ENCODE peak calls at places on chromosomes 13 and 19, in seven cellular contexts. M, E, X, W, H, N and C are unnamed samples.

GRCh38 chr13:26168835-26169234 is 53.3 kb downstream of the RNF6 start:
- DNase-seq in M (no peak), E (no peak), X (no peak), W (no peak), H (no peak), N (no peak), C (no peak)

GRCh38 chr13:21542563-21542962 is 61.4 kb downstream of the MICU2 start:
- DNase-seq in M (no peak), E (peak; percentile 17), X (no peak), W (no peak), H (no peak), N (no peak), C (no peak)

GRCh38 chr19:33438016-33438671 is 64.6 kb downstream of the CEBPG start:
- DNase-seq in M (no peak), E (peak; percentile 85), X (peak; percentile 10), W (no peak), H (peak; percentile 34), N (no peak), C (no peak)

GRCh38 chr19:5099822-5100221 is 130.9 kb downstream of the KDM4B start:
- DNase-seq in M (no peak), E (no peak), X (no peak), W (no peak), H (no peak), N (no peak), C (no peak)

GRCh38 chr19:3494559-3494958 is 5.9 kb downstream of the DOHH start:
- DNase-seq in M (no peak), E (no peak), X (no peak), W (no peak), H (no peak), N (no peak), C (no peak)

GRCh38 chr13:66803013-66803739 is 427.0 kb downstream of the PCDH9 start:
- DNase-seq in M (no peak), E (no peak), X (no peak), W (no peak), H (no peak), N (no peak), C (no peak)

GRCh38 chr19:18594096-18594823 is 5.7 kb downstream of the REX1BD start:
- DNase-seq in M (peak; percentile 63), E (peak; percentile 83), X (peak; percentile 76), W (peak; percentile 92), H (peak; percentile 91), N (peak; percentile 79), C (peak; percentile 47)

GRCh38 chr13:92745233-92745632 is 481.4 kb upstream of the GPC6 start:
- DNase-seq in M (no peak), E (no peak), X (no peak), W (no peak), H (no peak), N (no peak), C (no peak)

GRCh38 chr19:8020681-8021080 is 15.2 kb upstream of the ELAVL1 start:
- DNase-seq in M (no peak), E (no peak), X (no peak), W (no peak), H (peak; percentile 24), N (no peak), C (no peak)

GRCh38 chr13:49877629-49878218 is 58.4 kb downstream of the SPRYD7 start:
- DNase-seq in M (no peak), E (peak; percentile 37), X (no peak), W (peak; percentile 19), H (no peak), N (no peak), C (no peak)

GRCh38 chr13:44106231-44107152 is 226.8 kb downstream of the LACC1 start:
- DNase-seq in M (peak; percentile 17), E (no peak), X (no peak), W (no peak), H (no peak), N (no peak), C (no peak)

GRCh38 chr13:94620286-94620896 is 18.7 kb downstream of the GPR180 start:
- DNase-seq in M (no peak), E (peak; percentile 37), X (peak; percentile 41), W (peak; percentile 39), H (no peak), N (no peak), C (peak; percentile 19)

GRCh38 chr13:43640476-43640875 is 146.3 kb downstream of the ENOX1 start:
- DNase-seq in M (no peak), E (no peak), X (no peak), W (no peak), H (no peak), N (no peak), C (no peak)

GRCh38 chr13:21997726-21998125 is 326.9 kb downstream of the FGF9 start:
- DNase-seq in M (no peak), E (no peak), X (no peak), W (no peak), H (no peak), N (no peak), C (no peak)

GRCh38 chr13:111902726-111903125 is 164.2 kb upstream of the SOX1 start:
- DNase-seq in M (no peak), E (no peak), X (no peak), W (no peak), H (no peak), N (no peak), C (no peak)

GRCh38 chr13:51614350-51614786 is 30.1 kb downstream of the WDFY2 start:
- DNase-seq in M (no peak), E (peak; percentile 78), X (no peak), W (no peak), H (no peak), N (peak; percentile 12), C (no peak)

GRCh38 chr19:58562126-58563033 is 4.0 kb upstream of the UBE2M start:
- DNase-seq in M (no peak), E (no peak), X (peak; percentile 39), W (peak; percentile 55), H (peak; percentile 83), N (no peak), C (no peak)

GRCh38 chr19:8665468-8666213 is 33.0 kb downstream of the ACTL9 start:
- DNase-seq in M (no peak), E (no peak), X (no peak), W (no peak), H (no peak), N (no peak), C (no peak)

GRCh38 chr13:43545317-43545874 is 241.4 kb downstream of the ENOX1 start:
- DNase-seq in M (peak; percentile 28), E (no peak), X (no peak), W (no peak), H (no peak), N (no peak), C (peak; percentile 6)

GRCh38 chr19:6828698-6829633 is 56.5 kb downstream of the VAV1 start:
- DNase-seq in M (no peak), E (peak; percentile 8), X (no peak), W (no peak), H (no peak), N (no peak), C (no peak)

DNA sequence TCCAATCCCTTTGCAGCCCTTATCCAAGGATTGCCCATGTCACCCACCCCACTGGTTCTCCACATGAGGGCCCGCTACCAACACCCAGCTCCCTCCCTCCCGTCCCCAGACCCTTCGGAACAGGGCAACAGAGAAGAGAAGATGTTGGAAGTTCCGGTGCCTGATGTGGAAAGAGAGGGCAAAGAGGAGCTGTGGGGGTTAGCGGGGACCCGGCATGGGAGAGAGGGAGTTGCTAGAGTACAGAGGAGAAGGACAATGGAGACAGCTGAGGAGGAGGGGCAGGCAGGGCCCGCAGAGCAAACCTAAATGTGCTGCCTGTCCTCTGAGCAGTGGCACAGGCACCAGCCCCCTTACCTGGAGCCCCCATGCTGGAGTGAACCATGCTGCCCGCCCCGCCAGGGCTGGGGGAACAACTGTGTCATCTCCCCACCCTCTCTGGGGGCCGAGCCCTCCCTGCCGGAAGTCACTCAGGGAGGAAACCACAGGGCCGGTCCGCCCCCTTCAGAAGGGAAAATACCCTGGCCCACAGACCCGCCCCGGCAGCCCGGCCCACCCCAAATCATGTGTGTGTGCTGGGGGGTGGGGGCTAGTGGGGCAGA is at the start of gene POU2F2:
- DNase-seq in M (peak; percentile 19), E (no peak), X (no peak), W (no peak), H (peak; percentile 88), N (peak; percentile 81), C (no peak)
- H3K27me3 ChIP-seq in M (no peaks in the 10 kb centered on the region), E (peaks cover 30% of the 10 kb centered on the region), X (peaks cover 13% of the 10 kb centered on the region), W (peaks cover 51% of the 10 kb centered on the region), H (peaks cover 76% of the 10 kb centered on the region), N (peaks cover 20% of the 10 kb centered on the region), C (no peaks in the 10 kb centered on the region)

GRCh38 chr13:30306762-30307193 is 573 bp downstream of the KATNAL1 start:
- DNase-seq in M (peak; percentile 94), E (peak; percentile 97), X (peak; percentile 91), W (peak; percentile 96), H (peak; percentile 97), N (peak; percentile 95), C (peak; percentile 90)
- H3K36me3 ChIP-seq in M (peaks cover 8% of the 10 kb centered on the region), E (no peaks in the 10 kb centered on the region), X (no peaks in the 10 kb centered on the region), W (no peaks in the 10 kb centered on the region), H (no peaks in the 10 kb centered on the region), N (no peaks in the 10 kb centered on the region), C (no peaks in the 10 kb centered on the region)

GRCh38 chr19:41530184-41530534 is 45.8 kb upstream of the CEACAM21 start:
- DNase-seq in M (no peak), E (no peak), X (no peak), W (no peak), H (no peak), N (no peak), C (no peak)
- H3K4me3 ChIP-seq in M (no peak overlapping the region), E (no peak overlapping the region), X (no peak overlapping the region), W (no peak overlapping the region), H (no peak overlapping the region), N (no peak overlapping the region), C (no peak overlapping the region)

GRCh38 chr13:82698383-82698782 is 1183.9 kb downstream of the SLITRK1 start:
- DNase-seq in M (no peak), E (no peak), X (no peak), W (no peak), H (no peak), N (no peak), C (no peak)

GRCh38 chr13:82688400-82688999 is 1193.8 kb downstream of the SLITRK1 start:
- DNase-seq in M (no peak), E (no peak), X (peak; percentile 2), W (no peak), H (no peak), N (no peak), C (no peak)

GRCh38 chr13:82698941-82699340 is 1183.3 kb downstream of the SLITRK1 start:
- DNase-seq in M (no peak), E (no peak), X (no peak), W (no peak), H (no peak), N (no peak), C (no peak)

GRCh38 chr13:82693607-82694006 is 1188.7 kb downstream of the SLITRK1 start:
- DNase-seq in M (no peak), E (no peak), X (no peak), W (no peak), H (no peak), N (no peak), C (no peak)
- H3K27me3 ChIP-seq in M (no peaks in the 10 kb centered on the region), E (no peaks in the 10 kb centered on the region), X (no peaks in the 10 kb centered on the region), W (no peaks in the 10 kb centered on the region), H (no peaks in the 10 kb centered on the region), N (no peaks in the 10 kb centered on the region), C (no peaks in the 10 kb centered on the region)

GRCh38 chr19:49417090-49417489 is 6.2 kb downstream of the PTH2 start:
- DNase-seq in M (no peak), E (no peak), X (no peak), W (no peak), H (no peak), N (no peak), C (no peak)
- H3K36me3 ChIP-seq in M (no peaks in the 10 kb centered on the region), E (no peaks in the 10 kb centered on the region), X (no peaks in the 10 kb centered on the region), W (no peaks in the 10 kb centered on the region), H (no peaks in the 10 kb centered on the region), N (no peaks in the 10 kb centered on the region), C (no peaks in the 10 kb centered on the region)